ENCODE peak calls at places on chromosome 4, in eight cellular contexts. K is PC-3, A is GM23338, M is SK-N-SH, N is neural progenitor cell, P is HCT116, J is hepatocyte, Q is MM.1S. U is an unnamed sample.

GRCh38 chr4:1601533-1601835 is 82.6 kb downstream of the FAM53A start:
- DNase-seq in K (no peak), A (no peak), M (no peak), N (no peak), P (no peak), J (no peak), Q (no peak), U (no peak)

GRCh38 chr4:82063017-82063416 is 310.8 kb downstream of the HNRNPD start:
- DNase-seq in K (no peak), A (no peak), M (no peak), N (no peak), P (no peak), J (no peak), Q (peak; percentile 55), U (no peak)

GRCh38 chr4:87122252-87122651 is 98.2 kb downstream of the KLHL8 start:
- DNase-seq in K (no peak), A (no peak), M (no peak), N (no peak), P (no peak), J (no peak), Q (no peak), U (no peak)

GRCh38 chr4:10075158-10075863 is 41.3 kb downstream of the WDR1 start:
- DNase-seq in K (no peak), A (no peak), M (no peak), N (no peak), P (no peak), J (no peak), Q (no peak), U (no peak)

GRCh38 chr4:125010776-125011503 is 298.4 kb upstream of the ANKRD50 start:
- DNase-seq in K (no peak), A (peak; percentile 73), M (no peak), N (peak; percentile 7), P (no peak), J (no peak), Q (no peak), U (no peak)

GRCh38 chr4:128357286-128357685 is 69.7 kb upstream of the PGRMC2 start:
- DNase-seq in K (no peak), A (no peak), M (no peak), N (no peak), P (no peak), J (no peak), Q (no peak), U (no peak)

GRCh38 chr4:150569384-150569987 is 12.5 kb upstream of the MAB21L2 start:
- DNase-seq in K (peak; percentile 19), A (no peak), M (no peak), N (no peak), P (no peak), J (no peak), Q (no peak), U (no peak)

GRCh38 chr4:38529189-38530115 is 134.5 kb upstream of the KLF3 start:
- DNase-seq in K (peak; percentile 77), A (peak; percentile 8), M (no peak), N (no peak), P (no peak), J (no peak), Q (no peak), U (peak; percentile 61)

GRCh38 chr4:27828843-27829242 is 968.2 kb downstream of the STIM2 start:
- DNase-seq in K (peak; percentile 4), A (peak; percentile 17), M (no peak), N (no peak), P (no peak), J (no peak), Q (no peak), U (no peak)

GRCh38 chr4:159341486-159341885 is 238.6 kb downstream of the RAPGEF2 start:
- DNase-seq in K (no peak), A (no peak), M (no peak), N (no peak), P (no peak), J (no peak), Q (no peak), U (no peak)

GRCh38 chr4:187603093-187603395 is 392.5 kb upstream of the ZFP42 start:
- DNase-seq in K (no peak), A (no peak), M (no peak), N (no peak), P (no peak), J (no peak), Q (no peak), U (no peak)

GRCh38 chr4:2186133-2186864 is 55.6 kb downstream of the HAUS3 start:
- DNase-seq in K (peak; percentile 60), A (peak; percentile 91), M (no peak), N (peak; percentile 76), P (peak; percentile 52), J (peak; percentile 66), Q (peak; percentile 29), U (peak; percentile 9)

GRCh38 chr4:76341063-76341462 is 34.5 kb downstream of the STBD1 start:
- DNase-seq in K (peak; percentile 35), A (no peak), M (no peak), N (no peak), P (no peak), J (peak; percentile 60), Q (no peak), U (no peak)

GRCh38 chr4:186644737-186645261 is 78.9 kb downstream of the FAT1 start:
- DNase-seq in K (no peak), A (no peak), M (no peak), N (no peak), P (no peak), J (no peak), Q (no peak), U (no peak)

GRCh38 chr4:147339116-147339515 is 141.8 kb upstream of the EDNRA start:
- DNase-seq in K (no peak), A (no peak), M (no peak), N (no peak), P (no peak), J (no peak), Q (no peak), U (no peak)

GRCh38 chr4:182897601-182898478 is 19.3 kb downstream of the DCTD start:
- DNase-seq in K (no peak), A (no peak), M (no peak), N (no peak), P (no peak), J (peak; percentile 58), Q (no peak), U (no peak)

GRCh38 chr4:173217727-173218126 is 49.1 kb downstream of the GALNT7 start:
- DNase-seq in K (peak; percentile 76), A (no peak), M (no peak), N (no peak), P (no peak), J (no peak), Q (no peak), U (no peak)

GRCh38 chr4:85823295-85823694 is 348.3 kb downstream of the ARHGAP24 start:
- DNase-seq in K (peak; percentile 21), A (peak; percentile 35), M (peak; percentile 36), N (no peak), P (peak; percentile 27), J (no peak), Q (no peak), U (no peak)

GRCh38 chr4:139798456-139798855 is 132.8 kb downstream of the MGST2 start:
- DNase-seq in K (no peak), A (no peak), M (no peak), N (no peak), P (no peak), J (no peak), Q (peak; percentile 20), U (no peak)

GRCh38 chr4:20629180-20630115 is 70.8 kb upstream of the PACRGL start:
- DNase-seq in K (no peak), A (no peak), M (no peak), N (no peak), P (no peak), J (no peak), Q (peak; percentile 56), U (no peak)

GRCh38 chr4:24657768-24658617 is 73.6 kb upstream of the DHX15 start:
- DNase-seq in K (peak; percentile 94), A (peak; percentile 74), M (no peak), N (peak; percentile 54), P (peak; percentile 47), J (peak; percentile 25), Q (peak; percentile 30), U (peak; percentile 65)

GRCh38 chr4:134126955-134127354 is 74.6 kb downstream of the PABPC4L start:
- DNase-seq in K (no peak), A (no peak), M (no peak), N (peak; percentile 11), P (no peak), J (no peak), Q (no peak), U (no peak)

GRCh38 chr4:98744372-98745150 is 86.2 kb upstream of the TSPAN5 start:
- DNase-seq in K (no peak), A (no peak), M (no peak), N (no peak), P (no peak), J (no peak), Q (no peak), U (no peak)

DNA sequence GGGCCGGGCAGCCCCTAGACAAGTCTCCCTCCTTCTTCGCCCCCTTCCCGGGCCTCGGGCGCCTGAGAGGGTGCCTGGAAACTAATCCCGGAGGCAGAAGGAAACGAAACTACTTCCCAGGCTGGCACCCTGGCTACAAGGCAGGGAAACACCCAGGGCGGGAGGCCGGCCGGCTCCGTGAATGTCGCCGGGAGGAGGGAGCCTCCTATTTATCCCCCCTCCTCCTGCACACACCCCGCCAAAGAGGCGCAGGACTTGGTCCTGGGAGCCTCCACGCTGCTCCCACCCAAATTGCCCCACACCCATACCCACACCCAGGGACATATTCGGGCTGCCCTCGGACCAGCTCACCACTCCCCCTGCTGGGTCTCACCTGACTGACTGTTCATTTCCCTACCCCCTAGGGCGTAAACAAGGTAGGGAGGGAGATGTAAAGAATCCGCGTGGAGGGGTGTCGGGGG is at the start of gene BTC:
- DNase-seq in K (peak; percentile 71), A (peak; percentile 69), M (peak; percentile 19), N (peak; percentile 24), P (peak; percentile 43), J (peak; percentile 49), Q (peak; percentile 84), U (no peak)
- TF ChIP-seq CTCF in K (peak; percentile 62), A (peak; percentile 50), M (no peak), N (peak; percentile 17), P (peak; percentile 62), J (peak; percentile 28), Q (peak; percentile 63), U (no peak)

GRCh38 chr4:100894339-100894870 is 376.6 kb upstream of the EMCN start:
- DNase-seq in K (no peak), A (no peak), M (no peak), N (no peak), P (no peak), J (peak; percentile 49), Q (no peak), U (no peak)
- TF ChIP-seq EZH2phosphoT487 in K (no peak), A (no peak), M (no peak), N (no peak), P (no peak), J (no peak), Q (no peak), U (no peak)

GRCh38 chr4:79241846-79242245 is 84.0 kb downstream of the NAA11 start:
- DNase-seq in K (peak; percentile 35), A (peak; percentile 53), M (no peak), N (peak; percentile 53), P (peak; percentile 2), J (no peak), Q (no peak), U (no peak)
- TF ChIP-seq CTCF in K (peak; percentile 40), A (peak; percentile 80), M (peak; percentile 43), N (peak; percentile 56), P (peak; percentile 29), J (peak; percentile 22), Q (peak; percentile 29), U (peak; percentile 42)

DNA sequence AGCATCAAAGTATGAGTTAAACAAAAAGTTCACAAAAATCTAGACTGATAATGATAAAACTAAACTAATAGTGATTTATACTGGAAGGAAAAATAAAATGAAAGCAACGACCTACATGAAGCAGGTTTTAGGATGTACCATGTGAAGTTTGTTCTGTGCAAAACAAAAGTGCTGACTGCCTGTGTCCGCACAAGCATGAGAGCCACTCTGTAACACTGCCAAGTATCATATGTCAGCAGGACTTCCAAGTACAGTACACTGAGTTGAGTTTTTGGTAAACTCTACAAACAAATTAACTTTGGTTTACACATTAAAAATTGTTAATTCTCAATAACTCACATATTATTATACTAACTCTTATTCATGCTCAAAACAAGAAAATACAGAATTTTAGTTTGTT is 459.0 kb downstream of the PDGFC start:
- DNase-seq in K (no peak), A (no peak), M (no peak), N (no peak), P (no peak), J (peak; percentile 13), Q (no peak), U (no peak)
- TF ChIP-seq EZH2phosphoT487 in K (no peak), A (no peak), M (no peak), N (no peak), P (no peak), J (no peak), Q (no peak), U (no peak)